ENCODE peak calls at places on chromosomes 3 and 15, in five cellular contexts. C is H7, W is hypothalamus, I is sciatic nerve, V is GM19239. L is an unnamed sample.

GRCh38 chr3:29454326-29454725 is 173.5 kb downstream of the RBMS3 start:
- DNase-seq in V (no peak), I (no peak), C (no peak), W (no peak), L (no peak)

GRCh38 chr15:56205061-56205876 is 38.4 kb downstream of the RFX7 start:
- DNase-seq in W (no peak), C (no peak), I (no peak), V (no peak), L (peak)

GRCh38 chr15:75921732-75922703 is 18.3 kb downstream of the FBXO22 start:
- DNase-seq in V (no peak), I (peak), W (no peak), C (no peak), L (peak)

GRCh38 chr3:126023390-126023789 is 54.4 kb downstream of the ROPN1B start:
- DNase-seq in I (no peak), C (peak), W (no peak), V (no peak), L (no peak)

GRCh38 chr15:37045859-37046318 is 54.5 kb downstream of the MEIS2 start:
- DNase-seq in C (peak), V (no peak), I (no peak), W (no peak), L (no peak)

GRCh38 chr3:194470615-194471014 is 16.2 kb downstream of the ATP13A3 start:
- DNase-seq in W (no peak), I (no peak), C (no peak), V (no peak), L (peak)

GRCh38 chr15:38406451-38406850 is 47.5 kb upstream of the FAM98B start:
- DNase-seq in I (no peak), W (peak), V (no peak), C (no peak), L (no peak)

GRCh38 chr15:95639208-95639607 is 691.3 kb upstream of the NR2F2 start:
- DNase-seq in W (no peak), C (no peak), I (no peak), V (no peak), L (no peak)

L was measured in dermis blood vessel endothelial cell.